ENCODE peak calls at places on chromosome 5, in four cellular contexts. A is IMR-90, R is endothelial cell of umbilical vein, B is keratinocyte. U is an unnamed sample. For H3K9me1, the result is how much of the 10 kb centered on the place peaks cover.

GRCh38 chr5:12141496-12141895 is 237.2 kb upstream of the CTNND2 start:
- DNase-seq in B (no peak), R (no peak), A (no peak), U (no peak)

GRCh38 chr5:6758706-6759105 is 45.5 kb downstream of the TENT4A start:
- DNase-seq in A (no peak), B (no peak), R (no peak), U (no peak)

GRCh38 chr5:96875805-96876291 is 452 bp upstream of the ERAP2 start:
- DNase-seq in R (no peak), A (no peak), B (no peak), U (no peak)

GRCh38 chr5:38284378-38284777 is 26.0 kb downstream of the EGFLAM start:
- DNase-seq in R (no peak), A (no peak), B (no peak), U (no peak)

GRCh38 chr5:77645158-77645994 is 6.9 kb upstream of the OTP start:
- DNase-seq in B (no peak), A (no peak), R (no peak), U (peak)

GRCh38 chr5:32388429-32389111 is 56.0 kb downstream of the ZFR start:
- DNase-seq in A (peak), R (no peak), B (no peak), U (no peak)

GRCh38 chr5:74889523-74890105 is 23.4 kb upstream of the FAM169A start:
- DNase-seq in R (no peak), A (no peak), B (no peak), U (no peak)

GRCh38 chr5:167602077-167602476 is 689.4 kb upstream of the WWC1 start:
- DNase-seq in R (no peak), A (no peak), B (no peak), U (no peak)

GRCh38 chr5:154478224-154478565 is at the start of gene HAND1:
- DNase-seq in A (no peak), B (no peak), R (peak), U (no peak)

GRCh38 chr5:1479581-1480188 is 34.4 kb upstream of the SLC6A3 start:
- DNase-seq in A (peak), R (peak), B (no peak), U (peak)

GRCh38 chr5:1880377-1881272 is 2.1 kb downstream of the IRX4 start:
- DNase-seq in R (no peak), A (no peak), B (no peak), U (no peak)

GRCh38 chr5:81530919-81531318 is 137.0 kb upstream of the ACOT12 start:
- DNase-seq in A (peak), R (no peak), B (no peak), U (no peak)

GRCh38 chr5:119078071-119078846 is 7.4 kb downstream of the DMXL1 start:
- DNase-seq in R (no peak), B (no peak), A (no peak), U (no peak)

GRCh38 chr5:44691811-44692210 is 116.9 kb upstream of the MRPS30 start:
- DNase-seq in B (peak), A (no peak), R (no peak), U (no peak)

GRCh38 chr5:109656829-109657228 is 32.9 kb upstream of the MAN2A1 start:
- DNase-seq in A (peak), B (peak), R (peak), U (peak)

GRCh38 chr5:14081791-14082190 is 61.4 kb upstream of the TRIO start:
- DNase-seq in B (no peak), A (peak), R (peak), U (no peak)

GRCh38 chr5:135560858-135561257 is 17.9 kb downstream of the CXCL14 start:
- DNase-seq in R (peak), A (peak), B (no peak), U (peak)

GRCh38 chr5:171835066-171835465 is 49.4 kb downstream of the SMIM23 start:
- DNase-seq in A (no peak), B (no peak), R (no peak), U (no peak)

GRCh38 chr5:142507528-142507927 is 178.4 kb downstream of the FGF1 start:
- DNase-seq in B (no peak), R (no peak), A (no peak), U (peak)

GRCh38 chr5:169942181-169942580 is 38.1 kb downstream of the INSYN2B start:
- DNase-seq in A (no peak), B (no peak), R (no peak), U (no peak)

GRCh38 chr5:169938439-169938838 is 41.9 kb downstream of the INSYN2B start:
- DNase-seq in B (no peak), A (no peak), R (no peak), U (no peak)

GRCh38 chr5:169941542-169941941 is 38.8 kb downstream of the INSYN2B start:
- DNase-seq in R (no peak), A (no peak), B (no peak), U (no peak)

GRCh38 chr5:169944115-169944514 is 36.2 kb downstream of the INSYN2B start:
- DNase-seq in R (no peak), A (no peak), B (no peak), U (no peak)

DNA sequence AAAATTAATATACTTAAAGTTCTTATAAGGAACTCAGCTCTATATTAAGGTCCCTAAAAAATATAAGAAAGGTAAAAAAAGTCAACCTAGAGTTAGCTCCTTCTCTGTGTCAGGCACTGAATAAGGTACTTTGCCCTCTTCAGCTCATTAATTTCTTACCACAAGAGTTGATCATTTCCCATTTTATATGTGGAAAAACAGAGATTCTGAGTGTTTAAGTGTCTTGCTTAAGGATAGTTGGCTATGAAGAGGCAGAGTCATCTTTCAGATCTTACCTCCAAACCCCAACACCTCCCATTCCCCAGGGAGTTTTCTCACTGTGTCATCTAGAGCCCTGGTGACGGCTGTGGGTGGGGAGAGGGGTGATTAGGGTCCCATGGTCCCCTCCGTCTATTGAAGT is 40.6 kb downstream of the INSYN2B start:
- DNase-seq in A (no peak), R (no peak), B (no peak), U (no peak)
- H3K9me1 ChIP-seq in A (under half), R (under half), B (under half), U (under half)

DNA sequence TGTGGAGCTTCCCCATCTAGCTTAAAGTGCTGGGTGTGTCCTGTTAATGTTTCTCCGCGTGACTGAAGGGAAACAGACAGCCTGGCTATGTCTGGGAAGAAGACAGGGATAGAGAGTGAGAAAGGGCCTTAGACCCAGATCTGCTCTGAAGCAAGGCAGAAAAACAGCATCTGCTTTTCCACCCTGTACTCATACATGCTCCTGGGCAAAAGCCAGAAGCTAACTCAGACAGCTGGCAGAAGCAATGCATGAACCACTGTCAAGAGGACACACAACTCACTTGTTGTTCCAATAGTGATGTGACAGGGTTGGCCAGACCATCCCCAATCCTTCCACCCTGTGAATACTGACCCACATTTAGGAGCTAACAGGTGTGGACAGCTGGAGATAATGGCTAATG is 63.3 kb downstream of the DPYSL3 start:
- DNase-seq in A (peak), B (no peak), R (no peak), U (no peak)
- H3K9me1 ChIP-seq in A (under half), B (under half), R (under half), U (under half)

GRCh38 chr5:78671609-78672008 is 23.0 kb upstream of the LHFPL2 start:
- DNase-seq in B (no peak), A (no peak), R (no peak), U (no peak)
- H3K9me1 ChIP-seq in B (under half), A (under half), R (under half), U (under half)

DNA sequence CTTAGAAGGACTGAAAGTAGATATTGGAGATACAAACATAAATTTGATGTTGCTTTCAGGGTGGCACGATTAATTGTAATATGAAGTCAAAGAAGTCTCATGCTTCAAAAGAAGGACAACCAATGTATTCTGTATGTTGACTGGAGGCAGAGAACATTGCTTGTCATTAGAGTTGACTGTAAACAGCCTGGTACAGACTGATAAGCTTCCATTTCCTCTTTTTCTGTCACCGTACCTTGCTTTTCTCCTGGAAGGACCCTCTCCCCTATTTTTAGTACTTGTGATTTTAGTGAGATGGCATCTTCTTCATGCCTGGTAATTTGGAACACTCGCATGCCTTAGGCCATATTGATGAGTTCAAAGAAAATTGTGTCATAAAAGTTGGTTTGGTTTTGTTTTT is 809.4 kb downstream of the PRELID2 start:
- DNase-seq in A (no peak), B (no peak), R (no peak), U (no peak)
- H3K9me1 ChIP-seq in A (under half), B (under half), R (under half), U (under half)

GRCh38 chr5:66820630-66821207 is 224.5 kb downstream of the MAST4 start:
- DNase-seq in R (no peak), B (no peak), A (no peak), U (no peak)

GRCh38 chr5:66821626-66822429 is 225.6 kb downstream of the MAST4 start:
- DNase-seq in R (no peak), A (no peak), B (no peak), U (no peak)

GRCh38 chr5:66814146-66814991 is 218.2 kb downstream of the MAST4 start:
- DNase-seq in A (peak), R (peak), B (no peak), U (peak)

GRCh38 chr5:66818304-66818934 is 222.2 kb downstream of the MAST4 start:
- DNase-seq in B (no peak), A (no peak), R (no peak), U (no peak)

GRCh38 chr5:66818935-66819328 is 222.7 kb downstream of the MAST4 start:
- DNase-seq in R (no peak), B (no peak), A (no peak), U (no peak)
- H3K9me1 ChIP-seq in R (under half), B (under half), A (under half), U (under half)